ENCODE peak calls at places on chromosomes 4 and X, in five cellular contexts. I is neuronal stem cell, Y is H1, N is IMR-90, P is mesendoderm. F is an unnamed sample. For H3K79me1, the result is how much of the 10 kb centered on the place peaks cover.

GRCh38 chrX:68754406-68754805 is 74.4 kb upstream of the EFNB1 start:
- DNase-seq in Y (no peak), I (no peak), N (no peak), P (no peak), F (no peak)

GRCh38 chrX:13432376-13432775 is 112.5 kb upstream of the ATXN3L start:
- DNase-seq in P (no peak), I (no peak), N (peak), Y (no peak), F (peak)

GRCh38 chr4:148649669-148650331 is 207.6 kb upstream of the NR3C2 start:
- DNase-seq in Y (no peak), N (peak), P (peak), I (no peak), F (peak)

GRCh38 chr4:92825785-92826184 is 522.0 kb downstream of the GRID2 start:
- DNase-seq in Y (no peak), I (no peak), N (no peak), P (no peak), F (no peak)

GRCh38 chr4:52959545-52959944 is 97.4 kb downstream of the RASL11B start:
- DNase-seq in Y (no peak), N (peak), P (no peak), I (no peak), F (no peak)

GRCh38 chr4:99817310-99817885 is 771 bp downstream of the DAPP1 start:
- DNase-seq in P (no peak), Y (no peak), I (no peak), N (no peak), F (peak)

GRCh38 chrX:38799995-38800394 is 1.3 kb upstream of the MID1IP1 start:
- DNase-seq in Y (no peak), I (no peak), N (no peak), P (no peak), F (no peak)

GRCh38 chrX:7069556-7069955 is 78.0 kb upstream of the STS start:
- DNase-seq in P (peak), Y (no peak), N (no peak), I (no peak), F (peak)

GRCh38 chrX:16828126-16828908 is 41.8 kb downstream of the RBBP7 start:
- DNase-seq in P (no peak), N (peak), Y (no peak), I (no peak), F (no peak)

GRCh38 chr4:125303058-125303457 is 11.7 kb upstream of the FAT4 start:
- DNase-seq in P (no peak), I (no peak), Y (no peak), N (peak), F (no peak)

GRCh38 chrX:73850124-73851013 is 287.4 kb downstream of the CHIC1 start:
- DNase-seq in Y (no peak), I (no peak), P (peak), N (peak), F (no peak)

GRCh38 chr4:8344387-8344786 is 74.8 kb downstream of the HTRA3 start:
- DNase-seq in I (no peak), N (no peak), P (no peak), Y (no peak), F (no peak)

GRCh38 chr4:54548831-54549460 is 108.8 kb upstream of the KIT start:
- DNase-seq in P (no peak), Y (no peak), I (no peak), N (no peak), F (no peak)

GRCh38 chr4:2364654-2365053 is 53.8 kb downstream of the ZFYVE28 start:
- DNase-seq in Y (no peak), P (no peak), I (no peak), N (no peak), F (no peak)
- H3K79me1 ChIP-seq in Y (under half), P (under half), I (under half), N (under half), F (under half)

GRCh38 chr4:26267087-26267486 is 53.7 kb upstream of the RBPJ start:
- DNase-seq in Y (no peak), I (no peak), N (peak), P (no peak), F (no peak)
- H3K79me1 ChIP-seq in Y (under half), I (under half), N (under half), P (under half), F (under half)

DNA sequence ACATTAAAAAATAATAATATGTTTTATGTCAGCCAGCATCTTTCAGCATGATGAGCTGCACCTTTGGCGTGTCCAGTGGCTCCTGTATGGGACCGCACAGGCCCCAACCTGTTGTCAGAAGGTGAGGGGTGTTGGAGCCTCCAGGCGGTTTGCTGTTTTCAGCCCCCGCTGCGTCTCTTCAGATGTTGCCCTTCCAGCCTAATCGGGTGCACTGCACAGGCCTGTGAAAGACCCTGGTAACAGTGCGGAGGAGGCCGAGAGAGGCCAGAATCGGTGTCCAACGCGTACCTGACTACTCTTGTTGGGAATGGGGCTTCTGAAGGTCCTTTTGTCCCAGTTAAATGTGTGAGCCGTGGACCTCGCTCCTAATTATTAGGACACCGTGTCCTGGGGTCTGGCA is 51.0 kb downstream of the TBC1D14 start:
- DNase-seq in I (no peak), P (no peak), N (no peak), Y (no peak), F (no peak)
- H3K79me1 ChIP-seq in I (under half), P (under half), N (under half), Y (under half), F (under half)

GRCh38 chr4:2361366-2362285 is 56.8 kb downstream of the ZFYVE28 start:
- DNase-seq in Y (no peak), P (no peak), I (no peak), N (no peak), F (no peak)
- H3K79me1 ChIP-seq in Y (under half), P (under half), I (under half), N (under half), F (under half)

GRCh38 chr4:3364634-3365314 is 72.0 kb downstream of the RGS12 start:
- DNase-seq in I (no peak), Y (no peak), P (no peak), N (no peak), F (no peak)
- H3K79me1 ChIP-seq in I (under half), Y (under half), P (under half), N (half or more), F (under half)

GRCh38 chr4:1217366-1217765 is 31.6 kb downstream of the CTBP1 start:
- DNase-seq in I (no peak), N (no peak), Y (no peak), P (no peak), F (no peak)
- H3K79me1 ChIP-seq in I (under half), N (half or more), Y (under half), P (under half), F (under half)

GRCh38 chr4:3313556-3314228 is 20.9 kb downstream of the RGS12 start:
- DNase-seq in N (no peak), Y (no peak), I (no peak), P (no peak), F (no peak)
- H3K79me1 ChIP-seq in N (half or more), Y (under half), I (under half), P (under half), F (under half)

DNA sequence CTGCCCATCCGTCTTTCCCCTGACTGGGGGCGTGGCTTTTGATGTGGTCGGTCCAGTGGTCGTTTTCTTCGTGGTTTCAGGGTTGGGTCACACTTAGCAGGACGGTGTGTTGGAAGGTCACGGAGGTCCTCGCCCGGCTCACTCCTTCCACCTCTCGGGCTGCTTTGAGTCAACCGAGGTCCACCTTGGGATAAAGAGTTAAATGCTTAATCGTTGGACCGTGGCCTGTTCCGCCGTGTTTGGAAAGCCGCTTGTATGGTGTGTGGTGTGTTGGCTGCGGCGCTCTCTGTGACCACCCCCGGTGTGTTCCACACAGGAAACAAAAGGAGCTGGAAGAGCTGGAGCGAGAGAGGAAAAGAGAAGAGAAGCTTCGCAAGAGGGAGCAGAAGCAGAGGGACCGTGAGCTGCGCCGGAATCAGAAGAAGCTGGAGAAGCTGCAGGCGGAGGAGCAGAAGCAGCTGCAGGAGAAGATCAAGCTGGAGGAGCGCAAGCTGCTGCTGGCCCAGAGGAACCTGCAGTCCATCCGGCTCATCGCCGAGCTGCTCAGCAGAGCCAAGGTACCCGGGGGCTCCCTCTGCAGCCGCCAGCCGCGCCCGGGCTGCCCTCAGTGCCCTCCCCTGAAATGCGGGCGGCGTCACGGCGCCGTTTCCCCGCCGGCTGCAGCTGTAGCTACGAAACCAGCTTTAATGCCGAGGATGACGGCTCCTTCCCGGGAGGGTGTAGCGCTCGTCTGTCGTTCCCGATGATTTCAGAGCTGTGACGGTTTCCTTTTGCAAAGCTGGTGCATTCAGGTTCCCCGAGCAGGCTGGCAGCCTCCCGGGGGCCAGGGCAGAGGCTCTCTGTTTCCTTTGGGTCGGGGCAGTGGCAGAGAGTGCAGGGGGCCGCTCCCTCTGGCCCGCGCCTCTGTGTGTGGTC is 7.7 kb downstream of the AKAP17A start:
- DNase-seq in Y (no peak), P (no peak), N (no peak), I (no peak), F (no peak)
- H3K79me1 ChIP-seq in Y (under half), P (under half), N (under half), I (under half), F (under half)